ENCODE peak calls at places on chromosomes 3 and 15, in ten cellular contexts. H, D, Q, F, M, P, Y, A, N and K are unnamed samples.
A peak's percentile ranks its signal among the peaks of the same experiment; 100 is the strongest.

GRCh38 chr3:151979914-151980313 is 106.5 kb downstream of the SUCNR1 start:
- DNase-seq in H (no peak), P (no peak), M (no peak), D (no peak), F (no peak), A (no peak), Q (no peak), N (no peak), Y (no peak), K (no peak)

GRCh38 chr3:12231481-12231880 is 57.4 kb upstream of the PPARG start:
- DNase-seq in Y (no peak), P (no peak), F (no peak), D (no peak), H (no peak), Q (no peak), N (no peak), A (no peak), M (no peak), K (no peak)

GRCh38 chr3:126798521-126798920 is 94.5 kb downstream of the CHCHD6 start:
- DNase-seq in M (peak; percentile 55), Y (no peak), N (no peak), F (no peak), D (no peak), Q (no peak), A (no peak), P (no peak), H (no peak), K (no peak)

GRCh38 chr3:102068327-102068726 is 219.0 kb downstream of the NFKBIZ start:
- DNase-seq in F (no peak), N (no peak), Q (no peak), H (no peak), M (no peak), Y (no peak), P (no peak), A (no peak), D (no peak), K (no peak)

GRCh38 chr3:193693774-193694173 is 100.8 kb downstream of the OPA1 start:
- DNase-seq in D (no peak), A (no peak), F (no peak), M (no peak), N (no peak), H (no peak), Y (no peak), Q (no peak), P (no peak), K (no peak)

GRCh38 chr3:129461461-129462146 is 21.6 kb downstream of the IFT122 start:
- DNase-seq in D (no peak), F (no peak), Y (no peak), A (no peak), Q (no peak), H (no peak), N (peak; percentile 27), P (no peak), M (peak; percentile 22), K (no peak)

GRCh38 chr3:85567074-85567676 is 608.4 kb downstream of the CADM2 start:
- DNase-seq in F (peak; percentile 19), A (peak; percentile 39), Y (peak; percentile 58), Q (peak; percentile 64), P (no peak), D (no peak), N (peak; percentile 9), H (peak; percentile 50), M (no peak), K (peak; percentile 61)

GRCh38 chr15:77454956-77455355 is 34.3 kb downstream of the HMG20A start:
- DNase-seq in F (no peak), D (no peak), Q (no peak), H (no peak), A (no peak), N (no peak), M (no peak), P (no peak), Y (no peak), K (no peak)

GRCh38 chr3:178182337-178182761 is 353.9 kb upstream of the KCNMB2 start:
- DNase-seq in N (no peak), P (no peak), Y (no peak), D (no peak), Q (no peak), F (no peak), M (no peak), A (no peak), H (no peak), K (no peak)

GRCh38 chr15:27268923-27269322 is 297.9 kb downstream of the GABRG3 start:
- DNase-seq in N (no peak), P (no peak), M (no peak), F (no peak), A (no peak), Q (no peak), H (no peak), D (no peak), Y (no peak), K (no peak)

GRCh38 chr3:169347597-169347996 is 315.9 kb downstream of the MECOM start:
- DNase-seq in Q (no peak), N (no peak), Y (no peak), P (no peak), M (no peak), F (no peak), A (no peak), H (no peak), D (no peak), K (no peak)

GRCh38 chr3:30747771-30748281 is 141.4 kb downstream of the TGFBR2 start:
- DNase-seq in D (no peak), A (no peak), Y (no peak), M (peak; percentile 59), Q (no peak), N (no peak), F (no peak), P (no peak), H (peak; percentile 15), K (no peak)

GRCh38 chr15:68773036-68773435 is 47.7 kb downstream of the ANP32A start:
- DNase-seq in F (no peak), P (no peak), H (no peak), A (no peak), Q (no peak), M (no peak), D (no peak), N (no peak), Y (no peak), K (no peak)

GRCh38 chr15:25134546-25134945 is 179.8 kb downstream of the SNRPN start:
- DNase-seq in M (no peak), Q (no peak), N (no peak), Y (no peak), F (no peak), P (no peak), D (no peak), A (no peak), H (no peak), K (no peak)